ENCODE peak calls at places on chromosome 9, in eight cellular contexts. T is WTC11, G is H1, F is IMR-90, M is A549, N is SK-N-SH, P is K562, X is GM12878. O is an unnamed sample.
A peak's percentile ranks its signal among the peaks of the same experiment; 100 is the strongest.

GRCh38 chr9:33818832-33819500 is 2.0 kb downstream of the UBE2R2 start:
- DNase-seq in N (peak; percentile 21), M (no peak), G (no peak), T (no peak), F (peak; percentile 61), P (no peak), X (no peak), O (no peak)

GRCh38 chr9:122095010-122095767 is 2.1 kb upstream of the TTLL11 start:
- DNase-seq in P (peak; percentile 38), X (no peak), G (peak; percentile 74), N (peak; percentile 56), F (peak; percentile 65), T (peak; percentile 63), M (peak; percentile 52), O (peak; percentile 48)

GRCh38 chr9:87599901-87600610 is 102.4 kb downstream of the DAPK1 start:
- DNase-seq in X (no peak), F (peak; percentile 94), P (no peak), G (no peak), N (no peak), T (no peak), M (peak; percentile 40), O (peak; percentile 73)

GRCh38 chr9:20355022-20355421 is 267.3 kb downstream of the MLLT3 start:
- DNase-seq in N (peak; percentile 10), F (peak; percentile 92), G (no peak), X (no peak), P (no peak), M (no peak), T (no peak), O (no peak)

GRCh38 chr9:131704195-131704983 is 35.5 kb downstream of the RAPGEF1 start:
- DNase-seq in N (no peak), T (no peak), P (no peak), M (no peak), X (no peak), G (no peak), F (no peak), O (no peak)

GRCh38 chr9:708182-708555 is 133.3 kb upstream of the DMRT1 start:
- DNase-seq in P (no peak), M (no peak), X (no peak), G (no peak), F (no peak), N (no peak), T (no peak), O (no peak)

GRCh38 chr9:83219924-83220438 is 157.0 kb upstream of the RASEF start:
- DNase-seq in T (no peak), N (no peak), F (no peak), M (no peak), G (no peak), P (no peak), X (no peak), O (no peak)

GRCh38 chr9:132214027-132214622 is 52.3 kb downstream of the NTNG2 start:
- DNase-seq in N (peak; percentile 90), T (peak; percentile 64), P (peak; percentile 32), X (no peak), G (peak; percentile 74), M (peak; percentile 72), F (peak; percentile 96), O (no peak)

GRCh38 chr9:112296929-112297328 is 36.5 kb downstream of the PTBP3 start:
- DNase-seq in X (no peak), T (no peak), P (no peak), N (no peak), F (no peak), M (no peak), G (no peak), O (no peak)

GRCh38 chr9:105082843-105083242 is 154.9 kb upstream of the ABCA1 start:
- DNase-seq in N (no peak), T (no peak), M (no peak), F (no peak), G (no peak), X (no peak), P (no peak), O (no peak)

GRCh38 chr9:3868466-3868865 is 342.7 kb upstream of the RFX3 start:
- DNase-seq in M (no peak), G (no peak), F (no peak), T (no peak), N (no peak), P (no peak), X (no peak), O (no peak)

GRCh38 chr9:121682926-121683485 is 31.6 kb downstream of the DAB2IP start:
- DNase-seq in N (no peak), F (no peak), G (no peak), X (no peak), P (no peak), T (no peak), M (no peak), O (no peak)

GRCh38 chr9:132311978-132312377 is 42.8 kb downstream of the SETX start:
- DNase-seq in M (no peak), F (peak; percentile 6), N (no peak), T (no peak), X (no peak), G (no peak), P (no peak), O (no peak)

GRCh38 chr9:119868694-119869093 is 499.5 kb upstream of the BRINP1 start:
- DNase-seq in T (no peak), P (no peak), N (peak; percentile 68), X (no peak), F (no peak), G (no peak), M (no peak), O (no peak)

GRCh38 chr9:89536618-89537017 is 38.7 kb upstream of the SEMA4D start:
- DNase-seq in F (no peak), P (no peak), G (no peak), T (no peak), N (peak; percentile 44), X (no peak), M (no peak), O (no peak)

GRCh38 chr9:38047301-38048251 is 21.5 kb downstream of the SHB start:
- DNase-seq in M (peak; percentile 94), X (no peak), N (no peak), T (peak; percentile 39), P (peak; percentile 58), G (peak; percentile 63), F (peak; percentile 95), O (peak; percentile 99)

GRCh38 chr9:88583901-88584596 is 49.1 kb downstream of the NXNL2 start:
- DNase-seq in T (no peak), F (peak; percentile 85), X (no peak), P (no peak), M (no peak), N (no peak), G (no peak), O (no peak)

GRCh38 chr9:72154468-72155281 is 5.4 kb downstream of the GDA start:
- DNase-seq in F (no peak), T (no peak), X (peak; percentile 60), G (no peak), N (no peak), P (no peak), M (no peak), O (peak; percentile 85)

GRCh38 chr9:130143974-130144373 is 28.2 kb upstream of the NCS1 start:
- DNase-seq in F (peak; percentile 42), X (no peak), N (no peak), G (no peak), M (no peak), P (no peak), T (no peak), O (no peak)

GRCh38 chr9:35859995-35860348 is 10.2 kb downstream of the OR13J1 start:
- DNase-seq in F (no peak), P (no peak), X (no peak), G (peak; percentile 32), M (no peak), T (no peak), N (no peak), O (no peak)

GRCh38 chr9:130185494-130186005 is 13.3 kb downstream of the NCS1 start:
- DNase-seq in T (no peak), F (peak; percentile 53), X (no peak), N (no peak), M (no peak), P (no peak), G (no peak), O (no peak)

GRCh38 chr9:127004946-127005769 is 90.6 kb downstream of the RALGPS1 start:
- DNase-seq in G (no peak), F (peak; percentile 51), X (peak; percentile 98), N (no peak), M (no peak), P (no peak), T (no peak), O (no peak)
- TF ChIP-seq USF2 in G (no peak), F (no peak), X (no peak), N (no peak), M (no peak), P (no peak), T (no peak), O (no peak)

GRCh38 chr9:107240260-107240659 is 42.8 kb upstream of the RAD23B start:
- DNase-seq in M (no peak), F (no peak), T (no peak), P (no peak), G (no peak), X (no peak), N (no peak), O (no peak)

GRCh38 chr9:107239474-107239873 is 43.6 kb upstream of the RAD23B start:
- DNase-seq in T (no peak), G (no peak), M (no peak), N (no peak), P (no peak), X (no peak), F (peak; percentile 48), O (peak; percentile 44)

GRCh38 chr9:107242073-107243063 is 40.7 kb upstream of the RAD23B start:
- DNase-seq in N (no peak), G (no peak), F (peak; percentile 51), M (no peak), X (no peak), T (no peak), P (no peak), O (no peak)

GRCh38 chr9:107246259-107247254 is 36.5 kb upstream of the RAD23B start:
- DNase-seq in F (peak; percentile 13), N (no peak), P (peak; percentile 12), G (peak; percentile 70), T (peak; percentile 69), X (no peak), M (no peak), O (no peak)

GRCh38 chr9:107243757-107244156 is 39.3 kb upstream of the RAD23B start:
- DNase-seq in N (no peak), T (no peak), X (no peak), P (no peak), M (no peak), G (no peak), F (peak; percentile 83), O (peak; percentile 89)
- TF ChIP-seq USF2 in N (no peak), T (no peak), X (no peak), P (no peak), M (no peak), G (no peak), F (no peak), O (no peak)

DNA sequence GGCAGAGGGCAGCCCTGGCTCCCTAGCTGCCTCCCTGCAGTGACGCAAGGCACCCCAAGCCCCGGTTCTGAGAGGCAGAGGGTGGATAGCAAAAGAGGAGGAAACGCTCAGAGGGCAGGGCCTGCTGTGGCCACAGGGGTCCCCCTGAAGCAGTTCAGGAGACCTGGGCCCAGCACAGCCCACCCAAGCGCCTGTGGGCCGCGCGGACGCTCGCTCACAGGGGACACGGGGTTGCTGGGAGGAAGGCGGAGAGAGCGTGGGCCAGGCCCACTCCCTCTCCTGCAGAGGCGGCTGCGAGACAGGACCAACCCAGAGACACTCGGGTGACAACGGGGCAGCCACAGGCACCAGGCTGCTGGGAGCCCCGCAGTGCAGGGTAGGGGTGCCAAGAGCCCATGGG is 7.9 kb upstream of the TMEM210 start:
- DNase-seq in M (no peak), X (no peak), N (no peak), G (no peak), T (no peak), F (no peak), P (no peak), O (no peak)
- TF ChIP-seq USF2 in M (no peak), X (no peak), N (no peak), G (no peak), T (no peak), F (no peak), P (no peak), O (no peak)

GRCh38 chr9:114364123-114364522 is 23.7 kb downstream of the AKNA start:
- DNase-seq in F (peak; percentile 85), M (no peak), X (no peak), P (no peak), N (no peak), G (no peak), T (no peak), O (peak; percentile 57)
- TF ChIP-seq USF2 in F (no peak), M (no peak), X (no peak), P (no peak), N (no peak), G (no peak), T (no peak), O (no peak)

O was measured in HepG2.